ENCODE peak calls at places on chromosomes 5 and 9, in eight cellular contexts. One of them, this sample, is unnamed.

GRCh38 chr9:93064392-93065124 is 6.1 kb downstream of the SUSD3 start:
- DNase-seq in endodermal cell: peak
- DNase-seq in stimulated activated CD4-positive, alpha-beta T cell treated with anti-CD3 and anti-CD28 coated beads, Interleukin-2, amount 100 ng/mL, for 24 hours: peak
- DNase-seq in HTR-8/SVneo: no peak
- DNase-seq in nephron progenitor cell: no peak
- DNase-seq in DMS53: peak
- DNase-seq in astrocyte: peak
- DNase-seq in NCI-H774: no peak
- DNase-seq in this sample: no peak

GRCh38 chr9:5895782-5896181 is 5.1 kb downstream of the MLANA start:
- DNase-seq in nephron progenitor cell: no peak
- DNase-seq in stimulated activated CD4-positive, alpha-beta T cell treated with anti-CD3 and anti-CD28 coated beads, Interleukin-2, amount 100 ng/mL, for 24 hours: no peak
- DNase-seq in astrocyte: no peak
- DNase-seq in NCI-H774: no peak
- DNase-seq in HTR-8/SVneo: no peak
- DNase-seq in DMS53: no peak
- DNase-seq in endodermal cell: no peak
- DNase-seq in this sample: no peak

GRCh38 chr5:52743970-52744369 is 43.7 kb upstream of the ITGA1 start:
- DNase-seq in NCI-H774: no peak
- DNase-seq in nephron progenitor cell: no peak
- DNase-seq in DMS53: no peak
- DNase-seq in stimulated activated CD4-positive, alpha-beta T cell treated with anti-CD3 and anti-CD28 coated beads, Interleukin-2, amount 100 ng/mL, for 24 hours: peak
- DNase-seq in HTR-8/SVneo: no peak
- DNase-seq in astrocyte: peak
- DNase-seq in endodermal cell: no peak
- DNase-seq in this sample: no peak

GRCh38 chr5:59517926-59518585 is 375.5 kb downstream of the PDE4D start:
- DNase-seq in nephron progenitor cell: no peak
- DNase-seq in endodermal cell: no peak
- DNase-seq in DMS53: peak
- DNase-seq in HTR-8/SVneo: no peak
- DNase-seq in stimulated activated CD4-positive, alpha-beta T cell treated with anti-CD3 and anti-CD28 coated beads, Interleukin-2, amount 100 ng/mL, for 24 hours: no peak
- DNase-seq in astrocyte: peak
- DNase-seq in NCI-H774: no peak
- DNase-seq in this sample: no peak

GRCh38 chr5:105961572-105961971 is 1709.2 kb downstream of the EFNA5 start:
- DNase-seq in nephron progenitor cell: no peak
- DNase-seq in endodermal cell: no peak
- DNase-seq in DMS53: no peak
- DNase-seq in NCI-H774: no peak
- DNase-seq in HTR-8/SVneo: no peak
- DNase-seq in astrocyte: no peak
- DNase-seq in stimulated activated CD4-positive, alpha-beta T cell treated with anti-CD3 and anti-CD28 coated beads, Interleukin-2, amount 100 ng/mL, for 24 hours: no peak
- DNase-seq in this sample: no peak

GRCh38 chr9:108813951-108814601 is 41.7 kb downstream of the ACTL7B start:
- DNase-seq in endodermal cell: peak
- DNase-seq in HTR-8/SVneo: peak
- DNase-seq in DMS53: peak
- DNase-seq in NCI-H774: peak
- DNase-seq in nephron progenitor cell: no peak
- DNase-seq in astrocyte: peak
- DNase-seq in stimulated activated CD4-positive, alpha-beta T cell treated with anti-CD3 and anti-CD28 coated beads, Interleukin-2, amount 100 ng/mL, for 24 hours: no peak
- DNase-seq in this sample: peak

GRCh38 chr5:39198080-39198479 is 21.3 kb downstream of the FYB1 start:
- DNase-seq in NCI-H774: no peak
- DNase-seq in endodermal cell: no peak
- DNase-seq in astrocyte: peak
- DNase-seq in nephron progenitor cell: no peak
- DNase-seq in DMS53: no peak
- DNase-seq in stimulated activated CD4-positive, alpha-beta T cell treated with anti-CD3 and anti-CD28 coated beads, Interleukin-2, amount 100 ng/mL, for 24 hours: no peak
- DNase-seq in HTR-8/SVneo: no peak
- DNase-seq in this sample: no peak

GRCh38 chr5:16866795-16867584 is 69.1 kb downstream of the MYO10 start:
- DNase-seq in astrocyte: peak
- DNase-seq in NCI-H774: peak
- DNase-seq in stimulated activated CD4-positive, alpha-beta T cell treated with anti-CD3 and anti-CD28 coated beads, Interleukin-2, amount 100 ng/mL, for 24 hours: no peak
- DNase-seq in endodermal cell: peak
- DNase-seq in DMS53: no peak
- DNase-seq in HTR-8/SVneo: no peak
- DNase-seq in nephron progenitor cell: peak
- DNase-seq in this sample: no peak

GRCh38 chr5:150781706-150782614 is 3.4 kb downstream of the SMIM3 start:
- DNase-seq in DMS53: no peak
- DNase-seq in endodermal cell: peak
- DNase-seq in astrocyte: peak
- DNase-seq in HTR-8/SVneo: no peak
- DNase-seq in nephron progenitor cell: no peak
- DNase-seq in stimulated activated CD4-positive, alpha-beta T cell treated with anti-CD3 and anti-CD28 coated beads, Interleukin-2, amount 100 ng/mL, for 24 hours: no peak
- DNase-seq in NCI-H774: peak
- DNase-seq in this sample: no peak

GRCh38 chr9:14910178-14910805 is at the start of gene FREM1:
- DNase-seq in nephron progenitor cell: peak
- DNase-seq in astrocyte: no peak
- DNase-seq in stimulated activated CD4-positive, alpha-beta T cell treated with anti-CD3 and anti-CD28 coated beads, Interleukin-2, amount 100 ng/mL, for 24 hours: no peak
- DNase-seq in HTR-8/SVneo: no peak
- DNase-seq in endodermal cell: peak
- DNase-seq in DMS53: peak
- DNase-seq in NCI-H774: peak
- DNase-seq in this sample: peak

GRCh38 chr5:177598477-177598876 is 1.5 kb upstream of the B4GALT7 start:
- DNase-seq in DMS53: no peak
- DNase-seq in HTR-8/SVneo: no peak
- DNase-seq in astrocyte: no peak
- DNase-seq in nephron progenitor cell: no peak
- DNase-seq in NCI-H774: no peak
- DNase-seq in stimulated activated CD4-positive, alpha-beta T cell treated with anti-CD3 and anti-CD28 coated beads, Interleukin-2, amount 100 ng/mL, for 24 hours: no peak
- DNase-seq in endodermal cell: no peak
- DNase-seq in this sample: no peak

GRCh38 chr9:14769235-14769580 is 46.7 kb upstream of the CER1 start:
- DNase-seq in endodermal cell: peak
- DNase-seq in nephron progenitor cell: no peak
- DNase-seq in NCI-H774: peak
- DNase-seq in DMS53: peak
- DNase-seq in astrocyte: peak
- DNase-seq in stimulated activated CD4-positive, alpha-beta T cell treated with anti-CD3 and anti-CD28 coated beads, Interleukin-2, amount 100 ng/mL, for 24 hours: no peak
- DNase-seq in HTR-8/SVneo: no peak
- DNase-seq in this sample: peak

GRCh38 chr5:93674866-93675457 is 66.4 kb downstream of the POU5F2 start:
- DNase-seq in HTR-8/SVneo: no peak
- DNase-seq in NCI-H774: no peak
- DNase-seq in astrocyte: no peak
- DNase-seq in endodermal cell: no peak
- DNase-seq in nephron progenitor cell: no peak
- DNase-seq in DMS53: no peak
- DNase-seq in stimulated activated CD4-positive, alpha-beta T cell treated with anti-CD3 and anti-CD28 coated beads, Interleukin-2, amount 100 ng/mL, for 24 hours: no peak
- DNase-seq in this sample: no peak